ENCODE peak calls at places on chromosome 16, in eight cellular contexts. N is Peyer's patch, X is endodermal cell, F is sigmoid colon, T is tibial nerve, E is AG04450, W is hepatocyte, Q is A549. K is an unnamed sample.

GRCh38 chr16:4313563-4314531 is 2.0 kb upstream of the GLIS2 start:
- DNase-seq in N (no peak), E (no peak), T (no peak), Q (peak), W (peak), F (no peak), X (peak), K (no peak)

GRCh38 chr16:11636172-11636721 is 32.0 kb upstream of the SNN start:
- DNase-seq in W (peak), E (no peak), N (no peak), T (no peak), X (peak), F (no peak), Q (no peak), K (no peak)

GRCh38 chr16:1706386-1707192 is 594 bp downstream of the MAPK8IP3 start:
- DNase-seq in F (no peak), E (no peak), Q (no peak), N (no peak), X (peak), T (no peak), W (peak), K (no peak)

GRCh38 chr16:69396187-69397061 is 10.6 kb upstream of the TERF2 start:
- DNase-seq in W (peak), T (peak), E (peak), X (peak), N (no peak), F (peak), Q (peak), K (no peak)

GRCh38 chr16:2846511-2847310 is 11.3 kb downstream of the PRSS22 start:
- DNase-seq in X (peak), Q (peak), E (peak), N (no peak), F (no peak), W (peak), T (no peak), K (no peak)

GRCh38 chr16:18050777-18051176 is 285.8 kb downstream of the NPIPA8 start:
- DNase-seq in N (no peak), T (no peak), X (no peak), Q (no peak), W (no peak), E (no peak), F (no peak), K (no peak)

GRCh38 chr16:66486773-66487579 is 59.9 kb downstream of the BEAN1 start:
- DNase-seq in N (no peak), F (peak), T (no peak), X (no peak), Q (peak), W (peak), E (peak), K (peak)

GRCh38 chr16:66588981-66589713 is 9.9 kb downstream of the CMTM2 start:
- DNase-seq in T (no peak), W (no peak), E (no peak), F (peak), Q (peak), X (peak), N (no peak), K (no peak)

GRCh38 chr16:78500659-78501226 is 401.3 kb downstream of the WWOX start:
- DNase-seq in X (no peak), W (no peak), N (no peak), F (no peak), E (no peak), T (no peak), Q (no peak), K (no peak)

DNA sequence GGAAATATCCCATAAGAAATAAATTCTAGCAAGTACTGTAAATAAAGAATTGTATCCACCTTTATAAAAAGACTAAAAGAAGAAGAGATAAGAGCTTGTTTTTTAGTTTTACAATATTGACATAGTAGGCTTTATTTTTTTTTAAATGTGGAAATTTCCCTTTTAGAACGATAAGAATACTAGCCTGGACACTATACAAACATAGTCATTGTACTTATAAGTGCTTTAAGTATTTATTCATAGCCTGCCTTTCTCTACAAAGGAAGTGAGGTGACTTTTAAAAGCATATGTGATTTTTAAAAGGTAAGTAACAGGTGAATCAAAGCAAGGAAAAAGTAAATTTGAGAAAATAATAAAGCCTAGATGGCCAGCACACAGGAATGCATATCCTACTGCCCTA is 17.7 kb downstream of the TOX3 start:
- DNase-seq in E (no peak), T (no peak), F (no peak), Q (no peak), N (no peak), X (no peak), W (no peak), K (no peak)
- H3K4me3 ChIP-seq in E (no peak), T (no peak), F (no peak), Q (no peak), N (no peak), X (no peak), W (no peak), K (no peak)

GRCh38 chr16:35386619-35387018 is 1927.2 kb downstream of the TP53TG3F start:
- DNase-seq in X (no peak), F (no peak), T (no peak), N (no peak), Q (no peak), E (no peak), W (no peak), K (no peak)

GRCh38 chr16:35391328-35391727 is 1931.9 kb downstream of the TP53TG3F start:
- DNase-seq in T (no peak), N (no peak), X (peak), Q (peak), F (no peak), W (no peak), E (no peak), K (no peak)
- TF ChIP-seq CTCF in T (no peak), N (no peak), X (peak), Q (no peak), F (no peak), W (peak), E (peak), K (no peak)

GRCh38 chr16:14092579-14092978 is 21.5 kb downstream of the MRTFB start:
- DNase-seq in W (no peak), X (no peak), E (no peak), T (no peak), F (no peak), Q (no peak), N (no peak), K (no peak)

GRCh38 chr16:14098081-14098480 is 27.0 kb downstream of the MRTFB start:
- DNase-seq in F (no peak), T (no peak), Q (no peak), E (no peak), X (no peak), N (no peak), W (no peak), K (no peak)

GRCh38 chr16:14100825-14101224 is 29.7 kb downstream of the MRTFB start:
- DNase-seq in W (no peak), T (no peak), Q (no peak), X (no peak), E (no peak), F (no peak), N (no peak), K (no peak)

GRCh38 chr16:14097182-14097951 is 26.2 kb downstream of the MRTFB start:
- DNase-seq in E (no peak), T (no peak), Q (no peak), F (no peak), W (peak), N (no peak), X (no peak), K (no peak)

DNA sequence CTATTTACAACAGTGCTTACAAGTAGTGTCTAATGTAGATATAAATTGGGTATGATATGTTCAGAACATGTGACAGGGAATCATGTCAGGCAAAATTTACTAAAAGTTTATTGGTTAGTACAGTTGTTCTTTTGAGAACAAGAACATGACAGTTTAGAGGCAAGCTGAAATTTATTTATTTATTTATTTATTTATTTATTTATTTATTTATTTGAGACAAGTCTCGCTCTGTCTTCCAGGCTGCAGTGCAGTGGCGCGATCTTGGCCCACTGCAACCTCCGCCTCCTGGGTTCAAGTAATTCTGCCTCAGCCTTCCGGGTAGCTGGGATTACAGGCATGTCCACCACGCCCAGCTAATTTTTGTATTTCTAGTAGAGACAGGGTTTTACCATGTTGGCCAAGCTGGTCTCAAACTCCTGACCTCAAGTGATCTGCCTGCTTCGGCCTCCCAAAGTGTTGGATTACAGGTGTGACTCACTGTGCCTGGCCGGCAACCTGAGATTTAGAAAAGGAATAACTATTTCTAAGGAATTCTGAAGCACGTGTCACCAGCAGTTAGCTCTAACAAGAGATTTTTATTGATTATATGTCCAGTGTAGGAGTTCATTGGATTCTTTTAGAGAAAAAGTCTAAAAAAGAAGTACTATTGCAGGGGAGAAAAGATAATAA is 24.9 kb downstream of the MRTFB start:
- DNase-seq in W (no peak), T (no peak), Q (no peak), X (no peak), E (no peak), N (no peak), F (no peak), K (no peak)
- H3K27ac ChIP-seq in W (peak), T (no peak), Q (no peak), X (no peak), E (no peak), N (no peak), F (no peak), K (no peak)

GRCh38 chr16:87956169-87956770 is 5.0 kb downstream of the BANP start:
- DNase-seq in T (no peak), Q (no peak), W (peak), E (no peak), X (peak), N (no peak), F (no peak), K (no peak)
- H3K4me3 ChIP-seq in T (no peak), Q (no peak), W (no peak), E (peak), X (no peak), N (no peak), F (no peak), K (peak)

GRCh38 chr16:87461466-87461975 is 31.3 kb downstream of the ZCCHC14 start:
- DNase-seq in Q (peak), F (peak), X (peak), T (peak), N (peak), W (peak), E (no peak), K (no peak)
- TF ChIP-seq CTCF in Q (peak), F (peak), X (peak), T (no peak), N (no peak), W (peak), E (no peak), K (no peak)

GRCh38 chr16:85323230-85323960 is 211.1 kb upstream of the CIBAR2 start:
- DNase-seq in Q (no peak), F (no peak), X (no peak), N (no peak), W (no peak), T (no peak), E (no peak), K (no peak)
- H3K27ac ChIP-seq in Q (no peak), F (peak), X (no peak), N (peak), W (no peak), T (peak), E (no peak), K (peak)

DNA sequence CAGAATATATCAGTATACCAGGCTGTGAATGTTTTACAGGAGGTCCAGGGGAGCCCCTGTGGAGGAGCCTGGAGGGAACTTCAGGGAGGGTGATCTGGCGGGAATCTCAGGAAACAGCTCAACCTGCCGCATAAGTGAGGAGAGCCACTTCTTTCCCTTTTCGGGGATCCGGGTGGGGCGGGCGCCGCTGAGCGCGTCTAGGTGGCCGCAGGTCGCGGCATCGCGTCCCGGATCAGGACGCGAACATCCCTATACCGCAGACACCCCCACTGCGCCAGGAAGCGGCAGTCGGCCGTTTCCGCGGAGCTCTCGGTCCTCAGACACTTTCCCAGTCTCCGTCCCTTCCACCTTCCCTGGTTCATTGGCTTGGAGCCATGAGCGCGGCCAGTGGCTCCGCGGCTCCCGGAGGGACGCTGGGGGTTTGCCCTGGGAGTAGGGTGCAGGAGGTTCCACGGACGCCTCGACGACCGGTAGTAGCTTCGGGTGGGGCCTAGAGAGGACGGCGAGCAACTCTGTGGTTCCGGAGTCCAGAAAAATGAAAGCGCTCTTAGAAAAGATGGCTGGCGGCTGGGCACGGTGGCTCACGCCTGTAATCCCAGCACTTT is 3.1 kb upstream of the ZNF764 start:
- DNase-seq in T (no peak), X (peak), W (no peak), N (peak), Q (no peak), E (no peak), F (no peak), K (no peak)
- H3K4me3 ChIP-seq in T (peak), X (no peak), W (no peak), N (peak), Q (peak), E (no peak), F (peak), K (peak)

K was measured in coronary artery.